ENCODE peak calls at places on chromosomes 6 and 20, in six cellular contexts. K, S, H, A, M and L are unnamed samples.

GRCh38 chr6:170099387-170099786 is 191.5 kb downstream of the DLL1 start:
- DNase-seq in K (no peak), S (no peak), H (no peak), A (no peak), M (no peak), L (no peak)

GRCh38 chr6:39009476-39009875 is 39.1 kb upstream of the GLP1R start:
- DNase-seq in K (no peak), S (no peak), H (no peak), A (no peak), M (no peak), L (no peak)

GRCh38 chr6:106442351-106442750 is 81.8 kb downstream of the CRYBG1 start:
- DNase-seq in K (no peak), S (no peak), H (no peak), A (no peak), M (no peak), L (no peak)

GRCh38 chr20:46191611-46192010 is 73.5 kb downstream of the CD40 start:
- DNase-seq in K (no peak), S (no peak), H (no peak), A (no peak), M (no peak), L (no peak)

GRCh38 chr6:96460052-96460700 is 61.4 kb upstream of the UFL1 start:
- DNase-seq in K (no peak), S (no peak), H (no peak), A (no peak), M (no peak), L (no peak)

GRCh38 chr6:16136536-16137450 is 7.9 kb downstream of the MYLIP start:
- DNase-seq in K (no peak), S (no peak), H (peak; percentile 78), A (no peak), M (peak; percentile 29), L (peak; percentile 88)

GRCh38 chr6:169046483-169047192 is 207.0 kb downstream of the THBS2 start:
- DNase-seq in K (no peak), S (no peak), H (peak; percentile 91), A (no peak), M (no peak), L (peak; percentile 76)

GRCh38 chr6:47076422-47077344 is 34.6 kb upstream of the ADGRF1 start:
- DNase-seq in K (peak; percentile 30), S (no peak), H (no peak), A (no peak), M (no peak), L (peak; percentile 66)

GRCh38 chr20:50271201-50271600 is 80.6 kb downstream of the CEBPB start:
- DNase-seq in K (no peak), S (no peak), H (no peak), A (no peak), M (no peak), L (no peak)

GRCh38 chr20:17958326-17959256 is 10.0 kb downstream of the SNX5 start:
- DNase-seq in K (no peak), S (no peak), H (no peak), A (peak; percentile 20), M (no peak), L (peak; percentile 42)

GRCh38 chr6:125749112-125749863 is at the start of gene HEY2:
- DNase-seq in K (peak; percentile 94), S (peak; percentile 99), H (peak; percentile 88), A (peak; percentile 95), M (peak; percentile 79), L (peak; percentile 91)

GRCh38 chr6:138418118-138418742 is 14.2 kb downstream of the HEBP2 start:
- DNase-seq in K (no peak), S (no peak), H (no peak), A (no peak), M (no peak), L (no peak)

GRCh38 chr6:40295251-40295949 is 291.8 kb downstream of the LRFN2 start:
- DNase-seq in K (no peak), S (no peak), H (no peak), A (no peak), M (no peak), L (no peak)

GRCh38 chr6:71349976-71350615 is 61.5 kb downstream of the OGFRL1 start:
- DNase-seq in K (no peak), S (no peak), H (peak; percentile 13), A (no peak), M (no peak), L (peak; percentile 65)

GRCh38 chr6:110537208-110538123 is 61.1 kb upstream of the SLC22A16 start:
- DNase-seq in K (no peak), S (no peak), H (peak; percentile 97), A (no peak), M (no peak), L (peak; percentile 96)

GRCh38 chr6:117711369-117711768 is 36.1 kb downstream of the NUS1 start:
- DNase-seq in K (peak; percentile 35), S (no peak), H (peak; percentile 16), A (peak; percentile 28), M (no peak), L (no peak)

GRCh38 chr6:10687582-10687981 is 6.8 kb downstream of the C6orf52 start:
- DNase-seq in K (no peak), S (no peak), H (no peak), A (peak; percentile 30), M (no peak), L (no peak)

GRCh38 chr20:3696200-3696599 is 14.4 kb upstream of the ADAM33 start:
- DNase-seq in K (peak; percentile 67), S (no peak), H (no peak), A (peak; percentile 62), M (no peak), L (no peak)

GRCh38 chr20:35290887-35291417 is 1.3 kb downstream of the FAM83C start:
- DNase-seq in K (no peak), S (no peak), H (no peak), A (no peak), M (no peak), L (no peak)